ENCODE peak calls at places on chromosomes 7 and 10, in ten cellular contexts. One of them, this sample, is unnamed.

GRCh38 chr10:132057191-132057681 is 8.5 kb upstream of the JAKMIP3 start:
- DNase-seq in spleen: peak; percentile 52
- DNase-seq in heart left ventricle: no peak
- DNase-seq in ovary: no peak
- DNase-seq in hepatocyte: no peak
- DNase-seq in testis: no peak
- DNase-seq in neural progenitor cell: no peak
- DNase-seq in GM23338: no peak
- DNase-seq in prostate gland: no peak
- DNase-seq in A549: no peak
- DNase-seq in this sample: no peak

GRCh38 chr10:101388671-101389276 is 34.8 kb downstream of the BTRC start:
- DNase-seq in hepatocyte: no peak
- DNase-seq in heart left ventricle: no peak
- DNase-seq in prostate gland: no peak
- DNase-seq in GM23338: no peak
- DNase-seq in ovary: no peak
- DNase-seq in A549: no peak
- DNase-seq in neural progenitor cell: no peak
- DNase-seq in spleen: no peak
- DNase-seq in testis: no peak
- DNase-seq in this sample: no peak

GRCh38 chr7:1673581-1674102 is 3.6 kb downstream of the ELFN1 start:
- DNase-seq in heart left ventricle: no peak
- DNase-seq in hepatocyte: no peak
- DNase-seq in prostate gland: no peak
- DNase-seq in spleen: peak; percentile 70
- DNase-seq in neural progenitor cell: no peak
- DNase-seq in testis: no peak
- DNase-seq in GM23338: no peak
- DNase-seq in ovary: no peak
- DNase-seq in A549: no peak
- DNase-seq in this sample: no peak

GRCh38 chr10:114071188-114071587 is 27.5 kb downstream of the ADRB1 start:
- DNase-seq in spleen: no peak
- DNase-seq in ovary: no peak
- DNase-seq in GM23338: no peak
- DNase-seq in A549: no peak
- DNase-seq in prostate gland: no peak
- DNase-seq in heart left ventricle: no peak
- DNase-seq in hepatocyte: no peak
- DNase-seq in neural progenitor cell: no peak
- DNase-seq in testis: no peak
- DNase-seq in this sample: no peak

GRCh38 chr10:91220954-91221696 is 662 bp downstream of the PCGF5 start:
- DNase-seq in heart left ventricle: peak; percentile 36
- DNase-seq in ovary: peak; percentile 18
- DNase-seq in GM23338: peak; percentile 47
- DNase-seq in neural progenitor cell: peak; percentile 62
- DNase-seq in testis: peak; percentile 32
- DNase-seq in A549: peak; percentile 46
- DNase-seq in spleen: no peak
- DNase-seq in hepatocyte: no peak
- DNase-seq in prostate gland: peak; percentile 15
- DNase-seq in this sample: no peak

GRCh38 chr7:43112088-43112940 is at the start of gene HECW1:
- DNase-seq in GM23338: peak; percentile 76
- DNase-seq in heart left ventricle: no peak
- DNase-seq in neural progenitor cell: peak; percentile 53
- DNase-seq in hepatocyte: no peak
- DNase-seq in spleen: no peak
- DNase-seq in prostate gland: no peak
- DNase-seq in A549: no peak
- DNase-seq in ovary: no peak
- DNase-seq in testis: no peak
- DNase-seq in this sample: no peak

GRCh38 chr10:115402690-115403089 is 309.5 kb downstream of the ATRNL1 start:
- DNase-seq in spleen: no peak
- DNase-seq in GM23338: no peak
- DNase-seq in hepatocyte: peak; percentile 7
- DNase-seq in ovary: no peak
- DNase-seq in A549: no peak
- DNase-seq in neural progenitor cell: no peak
- DNase-seq in testis: no peak
- DNase-seq in prostate gland: no peak
- DNase-seq in heart left ventricle: no peak
- DNase-seq in this sample: no peak

GRCh38 chr10:80545258-80545881 is 7.7 kb downstream of the SH2D4B start:
- DNase-seq in GM23338: no peak
- DNase-seq in spleen: no peak
- DNase-seq in testis: no peak
- DNase-seq in neural progenitor cell: no peak
- DNase-seq in hepatocyte: no peak
- DNase-seq in prostate gland: no peak
- DNase-seq in heart left ventricle: no peak
- DNase-seq in A549: no peak
- DNase-seq in ovary: no peak
- DNase-seq in this sample: no peak

GRCh38 chr7:26555971-26556830 is 264.5 kb downstream of the SNX10 start:
- DNase-seq in A549: no peak
- DNase-seq in GM23338: no peak
- DNase-seq in hepatocyte: no peak
- DNase-seq in heart left ventricle: no peak
- DNase-seq in prostate gland: no peak
- DNase-seq in testis: peak; percentile 32
- DNase-seq in neural progenitor cell: no peak
- DNase-seq in spleen: no peak
- DNase-seq in ovary: no peak
- DNase-seq in this sample: no peak

GRCh38 chr10:27372095-27372494 is 131.5 kb upstream of the ACBD5 start:
- DNase-seq in heart left ventricle: no peak
- DNase-seq in GM23338: no peak
- DNase-seq in prostate gland: no peak
- DNase-seq in A549: no peak
- DNase-seq in ovary: no peak
- DNase-seq in neural progenitor cell: no peak
- DNase-seq in hepatocyte: no peak
- DNase-seq in testis: no peak
- DNase-seq in spleen: no peak
- DNase-seq in this sample: no peak

GRCh38 chr10:2111936-2112335 is 374.6 kb upstream of the ADARB2 start:
- DNase-seq in prostate gland: no peak
- DNase-seq in hepatocyte: peak; percentile 36
- DNase-seq in A549: no peak
- DNase-seq in ovary: no peak
- DNase-seq in heart left ventricle: no peak
- DNase-seq in GM23338: peak; percentile 3
- DNase-seq in neural progenitor cell: no peak
- DNase-seq in testis: no peak
- DNase-seq in spleen: no peak
- DNase-seq in this sample: no peak

GRCh38 chr10:84008878-84009277 is 130.4 kb upstream of the GHITM start:
- DNase-seq in ovary: no peak
- DNase-seq in testis: peak; percentile 55
- DNase-seq in A549: peak; percentile 6
- DNase-seq in neural progenitor cell: peak; percentile 67
- DNase-seq in spleen: no peak
- DNase-seq in heart left ventricle: no peak
- DNase-seq in hepatocyte: peak; percentile 42
- DNase-seq in prostate gland: no peak
- DNase-seq in GM23338: peak; percentile 73
- DNase-seq in this sample: no peak

GRCh38 chr10:22823109-22823508 is 104.7 kb upstream of the ARMC3 start:
- DNase-seq in heart left ventricle: no peak
- DNase-seq in testis: no peak
- DNase-seq in neural progenitor cell: no peak
- DNase-seq in GM23338: no peak
- DNase-seq in spleen: no peak
- DNase-seq in ovary: no peak
- DNase-seq in A549: peak; percentile 33
- DNase-seq in hepatocyte: peak; percentile 66
- DNase-seq in prostate gland: no peak
- DNase-seq in this sample: no peak

GRCh38 chr7:8433477-8434289 is at the start of gene NXPH1:
- DNase-seq in ovary: no peak
- DNase-seq in A549: peak; percentile 20
- DNase-seq in testis: peak; percentile 79
- DNase-seq in prostate gland: no peak
- DNase-seq in hepatocyte: peak; percentile 78
- DNase-seq in heart left ventricle: no peak
- DNase-seq in spleen: peak; percentile 61
- DNase-seq in GM23338: peak; percentile 83
- DNase-seq in neural progenitor cell: peak; percentile 88
- DNase-seq in this sample: no peak

GRCh38 chr7:45686441-45687184 is 112.4 kb downstream of the ADCY1 start:
- DNase-seq in A549: no peak
- DNase-seq in testis: peak; percentile 9
- DNase-seq in spleen: peak; percentile 58
- DNase-seq in GM23338: no peak
- DNase-seq in prostate gland: no peak
- DNase-seq in hepatocyte: no peak
- DNase-seq in neural progenitor cell: no peak
- DNase-seq in heart left ventricle: no peak
- DNase-seq in ovary: no peak
- DNase-seq in this sample: no peak

GRCh38 chr7:141709749-141710148 is 1.6 kb downstream of the WEE2 start:
- DNase-seq in heart left ventricle: no peak
- DNase-seq in spleen: no peak
- DNase-seq in ovary: no peak
- DNase-seq in hepatocyte: no peak
- DNase-seq in A549: no peak
- DNase-seq in testis: no peak
- DNase-seq in prostate gland: no peak
- DNase-seq in neural progenitor cell: no peak
- DNase-seq in GM23338: no peak
- DNase-seq in this sample: no peak

DNA sequence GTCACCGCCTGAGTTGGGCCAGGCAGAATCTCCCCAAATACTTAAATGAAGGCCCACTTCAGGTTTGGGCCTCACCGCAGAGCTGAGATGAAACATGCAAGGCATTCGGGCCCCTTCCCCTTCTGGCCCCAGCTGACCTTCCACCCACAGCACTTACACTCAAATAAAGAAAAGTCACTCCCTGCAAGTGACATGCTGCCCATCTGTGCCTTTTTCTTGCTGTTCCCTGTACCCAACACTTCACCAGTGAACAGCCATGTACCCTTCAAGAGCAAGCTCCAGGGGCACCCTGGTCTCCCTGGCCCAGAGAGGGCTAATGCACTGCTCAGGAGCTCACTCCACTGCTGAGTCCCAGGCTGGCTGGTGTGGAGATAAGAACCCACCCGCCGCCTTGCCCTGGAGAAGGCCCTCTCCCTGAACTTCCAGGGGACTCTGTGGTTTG is 40.7 kb downstream of the ZCCHC24 start:
- DNase-seq in neural progenitor cell: no peak
- DNase-seq in spleen: peak; percentile 64
- DNase-seq in testis: no peak
- DNase-seq in prostate gland: no peak
- DNase-seq in GM23338: no peak
- DNase-seq in heart left ventricle: peak; percentile 17
- DNase-seq in hepatocyte: no peak
- DNase-seq in ovary: no peak
- DNase-seq in A549: no peak
- DNase-seq in this sample: no peak
- H3K4me1 ChIP-seq in neural progenitor cell: peaks cover 32% of the 10 kb centered on the region
- H3K4me1 ChIP-seq in spleen: peaks cover 63% of the 10 kb centered on the region
- H3K4me1 ChIP-seq in testis: no peaks in the 10 kb centered on the region
- H3K4me1 ChIP-seq in prostate gland: peaks cover 66% of the 10 kb centered on the region
- H3K4me1 ChIP-seq in GM23338: peaks cover 10% of the 10 kb centered on the region
- H3K4me1 ChIP-seq in heart left ventricle: peaks cover 42% of the 10 kb centered on the region
- H3K4me1 ChIP-seq in hepatocyte: peaks cover 96% of the 10 kb centered on the region
- H3K4me1 ChIP-seq in ovary: peaks cover 78% of the 10 kb centered on the region
- H3K4me1 ChIP-seq in A549: no peaks in the 10 kb centered on the region
- H3K4me1 ChIP-seq in this sample: no peaks in the 10 kb centered on the region

DNA sequence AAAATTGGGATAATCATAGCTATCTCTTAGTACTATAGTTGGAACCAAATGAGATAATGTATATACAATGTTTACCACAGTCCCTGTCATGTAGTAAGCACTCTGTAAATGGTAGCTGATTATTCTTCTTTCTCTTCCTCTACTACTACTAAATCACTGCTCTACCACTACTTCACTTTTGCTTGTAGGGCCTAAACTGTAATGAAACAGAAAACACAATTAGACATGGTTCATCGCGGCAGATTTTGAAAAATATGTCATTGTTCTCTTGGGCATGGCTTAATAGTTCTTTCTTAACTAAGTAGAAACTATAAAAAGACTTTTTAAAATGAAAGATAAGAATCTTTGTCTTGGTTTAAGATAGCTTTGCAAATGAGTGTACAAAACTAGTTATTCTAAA is 34.9 kb downstream of the R3HCC1L start:
- DNase-seq in hepatocyte: no peak
- DNase-seq in prostate gland: no peak
- DNase-seq in neural progenitor cell: no peak
- DNase-seq in spleen: no peak
- DNase-seq in heart left ventricle: no peak
- DNase-seq in testis: no peak
- DNase-seq in ovary: no peak
- DNase-seq in A549: no peak
- DNase-seq in GM23338: no peak
- DNase-seq in this sample: no peak
- H3K27ac ChIP-seq in hepatocyte: no peak overlapping the region
- H3K27ac ChIP-seq in prostate gland: no peak overlapping the region
- H3K27ac ChIP-seq in neural progenitor cell: no peak overlapping the region
- H3K27ac ChIP-seq in spleen: no peak overlapping the region
- H3K27ac ChIP-seq in heart left ventricle: no peak overlapping the region
- H3K27ac ChIP-seq in testis: no peak overlapping the region
- H3K27ac ChIP-seq in ovary: no peak overlapping the region
- H3K27ac ChIP-seq in A549: no peak overlapping the region
- H3K27ac ChIP-seq in GM23338: peak overlapping the region; percentile 71
- H3K27ac ChIP-seq in this sample: no peak overlapping the region

DNA sequence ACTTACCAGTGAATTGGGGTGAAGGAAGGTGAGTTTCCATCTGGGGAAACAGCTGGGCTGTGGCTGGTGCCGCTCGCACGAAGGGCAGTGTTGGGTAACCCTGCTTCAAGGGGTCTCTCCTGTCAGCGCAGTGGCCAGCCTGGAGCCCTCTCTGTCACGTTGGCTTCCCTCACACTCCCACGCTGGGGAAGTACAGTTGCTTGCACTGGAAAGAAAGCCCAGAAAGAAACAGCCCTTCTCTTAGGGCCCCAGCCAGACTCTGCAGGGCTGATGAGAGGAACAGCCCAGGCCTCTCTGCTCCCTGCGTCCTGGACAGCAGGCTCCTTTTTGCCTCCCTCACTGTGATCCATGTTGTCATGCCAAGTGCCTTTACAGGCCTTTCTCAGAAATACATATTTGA is 40.3 kb upstream of the TRIM8 start:
- DNase-seq in neural progenitor cell: no peak
- DNase-seq in testis: no peak
- DNase-seq in prostate gland: no peak
- DNase-seq in ovary: peak; percentile 24
- DNase-seq in GM23338: no peak
- DNase-seq in heart left ventricle: no peak
- DNase-seq in hepatocyte: no peak
- DNase-seq in spleen: no peak
- DNase-seq in A549: no peak
- DNase-seq in this sample: no peak
- H3K4me1 ChIP-seq in neural progenitor cell: no peaks in the 10 kb centered on the region
- H3K4me1 ChIP-seq in testis: peaks cover 23% of the 10 kb centered on the region
- H3K4me1 ChIP-seq in prostate gland: no peaks in the 10 kb centered on the region
- H3K4me1 ChIP-seq in ovary: peaks cover 6% of the 10 kb centered on the region
- H3K4me1 ChIP-seq in GM23338: no peaks in the 10 kb centered on the region
- H3K4me1 ChIP-seq in heart left ventricle: peaks cover 11% of the 10 kb centered on the region
- H3K4me1 ChIP-seq in hepatocyte: peaks cover 33% of the 10 kb centered on the region
- H3K4me1 ChIP-seq in spleen: peaks cover 33% of the 10 kb centered on the region
- H3K4me1 ChIP-seq in A549: peaks cover 29% of the 10 kb centered on the region
- H3K4me1 ChIP-seq in this sample: no peaks in the 10 kb centered on the region

GRCh38 chr10:71238626-71239025 is 26.3 kb downstream of the UNC5B start:
- DNase-seq in testis: no peak
- DNase-seq in spleen: no peak
- DNase-seq in ovary: no peak
- DNase-seq in GM23338: no peak
- DNase-seq in neural progenitor cell: no peak
- DNase-seq in hepatocyte: no peak
- DNase-seq in prostate gland: no peak
- DNase-seq in A549: no peak
- DNase-seq in heart left ventricle: no peak
- DNase-seq in this sample: no peak
- H3K27ac ChIP-seq in testis: no peak overlapping the region
- H3K27ac ChIP-seq in spleen: no peak overlapping the region
- H3K27ac ChIP-seq in ovary: no peak overlapping the region
- H3K27ac ChIP-seq in GM23338: no peak overlapping the region
- H3K27ac ChIP-seq in neural progenitor cell: no peak overlapping the region
- H3K27ac ChIP-seq in hepatocyte: no peak overlapping the region
- H3K27ac ChIP-seq in prostate gland: no peak overlapping the region
- H3K27ac ChIP-seq in A549: no peak overlapping the region
- H3K27ac ChIP-seq in heart left ventricle: no peak overlapping the region
- H3K27ac ChIP-seq in this sample: no peak overlapping the region

This sample was measured in CD4-positive, alpha-beta memory T cell.